ENCODE peak calls at places on chromosome 5, in five cellular contexts. R is HCT116, U is Panc1, A is upper lobe of left lung, J is GM23338. Y is an unnamed sample.
A peak's percentile ranks its signal among the peaks of the same experiment; 100 is the strongest.

GRCh38 chr5:134851307-134851923 is 5.6 kb downstream of the C5orf24 start:
- ATAC-seq in R (peak; percentile 50), U (peak; percentile 70), J (no peak), A (no peak), Y (no peak)

GRCh38 chr5:113487779-113488644 is at the start of gene MCC:
- ATAC-seq in J (peak; percentile 89), R (peak; percentile 74), U (peak; percentile 87), A (peak; percentile 88), Y (peak; percentile 89)

GRCh38 chr5:101429241-101429640 is 526.2 kb upstream of the ST8SIA4 start:
- ATAC-seq in U (no peak), J (no peak), A (no peak), R (no peak), Y (no peak)

GRCh38 chr5:138664276-138664943 is 88.8 kb upstream of the CTNNA1 start:
- ATAC-seq in J (peak; percentile 30), A (no peak), U (no peak), R (no peak), Y (no peak)

GRCh38 chr5:146402949-146403348 is 44.2 kb upstream of the TCERG1 start:
- ATAC-seq in U (no peak), R (peak; percentile 46), A (no peak), J (peak; percentile 88), Y (no peak)

GRCh38 chr5:38458174-38458573 is 98.3 kb downstream of the LIFR start:
- ATAC-seq in R (no peak), A (no peak), U (no peak), J (no peak), Y (no peak)

GRCh38 chr5:180673371-180674252 is 24.2 kb upstream of the FLT4 start:
- ATAC-seq in U (peak; percentile 51), R (no peak), J (peak; percentile 70), A (no peak), Y (no peak)

GRCh38 chr5:73132759-73133158 is 12.4 kb downstream of the TMEM171 start:
- ATAC-seq in U (no peak), A (no peak), R (no peak), J (no peak), Y (no peak)

GRCh38 chr5:946720-947625 is 54.3 kb downstream of the TRIP13 start:
- ATAC-seq in A (no peak), U (no peak), R (no peak), J (no peak), Y (peak; percentile 16)

GRCh38 chr5:96752341-96753016 is 55.3 kb downstream of the ERAP1 start:
- ATAC-seq in A (no peak), R (no peak), U (no peak), J (no peak), Y (peak; percentile 57)

GRCh38 chr5:172857982-172858381 is 23.9 kb downstream of the ERGIC1 start:
- ATAC-seq in A (no peak), U (peak; percentile 3), R (no peak), J (no peak), Y (no peak)

DNA sequence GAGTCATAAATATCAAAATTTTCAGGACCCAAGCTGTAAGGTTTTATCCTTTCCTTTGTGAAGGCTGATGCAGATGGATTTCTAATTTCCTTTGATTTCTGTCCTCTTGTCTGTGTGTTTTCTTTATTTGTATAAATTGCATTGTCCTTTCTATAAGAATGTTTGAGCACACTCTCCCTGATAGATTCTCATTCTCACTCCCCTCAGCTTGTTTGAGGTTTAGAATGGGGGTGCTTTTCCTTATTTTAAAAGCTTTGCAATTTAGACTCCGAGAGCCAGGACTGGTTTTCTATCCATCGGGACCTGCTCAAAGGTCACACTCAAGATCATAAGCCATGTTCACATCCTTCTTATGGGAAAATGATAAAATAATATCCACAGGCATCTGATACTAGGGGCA is 127.5 kb upstream of the TMEM161B start:
- ATAC-seq in U (no peak), A (no peak), R (no peak), J (no peak), Y (no peak)
- H3K4me3 ChIP-seq in U (no peak overlapping the region), A (no peak overlapping the region), R (no peak overlapping the region), J (no peak overlapping the region), Y (no peak overlapping the region)

GRCh38 chr5:14038341-14038959 is 94.0 kb upstream of the DNAH5 start:
- ATAC-seq in A (no peak), U (peak; percentile 79), R (peak; percentile 37), J (no peak), Y (no peak)

GRCh38 chr5:14036514-14036913 is 92.0 kb upstream of the DNAH5 start:
- ATAC-seq in J (peak; percentile 52), U (peak; percentile 57), R (peak; percentile 23), A (no peak), Y (no peak)

GRCh38 chr5:14036947-14037346 is 92.5 kb upstream of the DNAH5 start:
- ATAC-seq in J (peak; percentile 62), A (no peak), R (no peak), U (no peak), Y (no peak)

GRCh38 chr5:14034991-14035390 is 90.5 kb upstream of the DNAH5 start:
- ATAC-seq in R (no peak), J (no peak), A (no peak), U (no peak), Y (no peak)

DNA sequence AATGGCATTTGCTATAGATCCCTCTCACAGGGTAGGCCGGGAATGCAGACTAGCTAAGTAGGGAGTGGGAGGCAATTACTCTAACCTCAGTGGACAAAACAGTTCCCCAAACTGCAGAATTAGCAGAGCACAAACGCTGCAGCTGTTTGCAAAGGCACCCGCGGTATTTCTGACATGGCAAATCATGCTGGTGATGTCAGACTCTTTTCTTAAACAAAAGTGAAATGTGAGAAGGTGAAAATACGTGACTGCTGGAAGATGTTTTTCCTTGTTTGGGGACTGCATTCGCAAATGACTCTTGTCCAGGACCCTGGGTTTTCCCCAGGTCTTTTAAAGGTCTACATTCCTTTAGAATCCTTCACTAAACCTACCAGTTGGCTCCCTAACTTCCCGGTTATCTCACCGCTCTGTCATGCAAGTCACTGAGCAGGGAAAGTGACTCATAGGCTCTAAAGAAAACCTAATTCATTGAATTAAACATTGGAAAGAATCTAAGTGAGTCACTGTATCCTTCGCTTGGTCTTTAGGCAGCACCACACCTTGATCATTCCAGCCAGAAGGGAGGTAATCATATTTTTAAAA is 91.5 kb upstream of the DNAH5 start:
- ATAC-seq in R (peak; percentile 68), A (peak; percentile 75), U (peak; percentile 81), J (peak; percentile 80), Y (peak; percentile 90)
- H3K27ac ChIP-seq in R (peak overlapping the region; percentile 96), A (peak overlapping the region; percentile 28), U (peak overlapping the region; percentile 100), J (peak overlapping the region; percentile 68), Y (peak overlapping the region; percentile 73)

GRCh38 chr5:140608730-140609520 is 24.1 kb downstream of the CD14 start:
- ATAC-seq in U (no peak), A (peak; percentile 57), R (no peak), J (no peak), Y (peak; percentile 67)
- TF ChIP-seq POLR2AphosphoS5 in U (no peak), A (peak; percentile 75), R (no peak), J (no peak), Y (peak; percentile 23)

GRCh38 chr5:34915139-34915855 is at the start of the genes BRIX1 and RAD1:
- ATAC-seq in R (peak; percentile 98), A (peak; percentile 100), J (peak; percentile 99), U (peak; percentile 100), Y (peak; percentile 99)

GRCh38 chr5:34919077-34919476 is 3.6 kb downstream of the BRIX1 start:
- ATAC-seq in J (no peak), R (no peak), U (no peak), A (no peak), Y (no peak)

GRCh38 chr5:34915856-34916192 is 313 bp downstream of the BRIX1 start:
- ATAC-seq in J (peak; percentile 2), R (peak; percentile 12), U (peak; percentile 9), A (peak; percentile 2), Y (no peak)

GRCh38 chr5:34916518-34916917 is 1.0 kb downstream of the BRIX1 start:
- ATAC-seq in U (no peak), A (no peak), J (no peak), R (no peak), Y (no peak)

GRCh38 chr5:34918025-34918424 is 2.5 kb downstream of the BRIX1 start:
- ATAC-seq in J (no peak), U (no peak), A (no peak), R (no peak), Y (no peak)
- H3K4me3 ChIP-seq in J (peak overlapping the region; percentile 93), U (peak overlapping the region; percentile 98), A (no peak overlapping the region), R (no peak overlapping the region), Y (no peak overlapping the region)

GRCh38 chr5:32736842-32737241 is 25.7 kb downstream of the NPR3 start:
- ATAC-seq in J (no peak), A (no peak), U (no peak), R (no peak), Y (no peak)
- H3K27ac ChIP-seq in J (no peak overlapping the region), A (no peak overlapping the region), U (no peak overlapping the region), R (no peak overlapping the region), Y (no peak overlapping the region)

GRCh38 chr5:137215780-137216179 is 283.3 kb downstream of the SPOCK1 start:
- ATAC-seq in R (no peak), U (no peak), A (no peak), J (no peak), Y (no peak)

GRCh38 chr5:137212471-137212870 is 286.7 kb downstream of the SPOCK1 start:
- ATAC-seq in R (no peak), J (no peak), U (no peak), A (no peak), Y (no peak)

GRCh38 chr5:137215261-137215660 is 283.9 kb downstream of the SPOCK1 start:
- ATAC-seq in R (no peak), J (no peak), U (no peak), A (no peak), Y (no peak)

GRCh38 chr5:137216976-137217598 is 282.0 kb downstream of the SPOCK1 start:
- ATAC-seq in R (no peak), J (no peak), U (no peak), A (no peak), Y (no peak)

GRCh38 chr5:137214446-137215189 is 284.5 kb downstream of the SPOCK1 start:
- ATAC-seq in R (no peak), J (no peak), A (no peak), U (no peak), Y (no peak)
- TF ChIP-seq POLR2AphosphoS5 in R (no peak), J (no peak), A (no peak), U (no peak), Y (no peak)

Y was measured in gastroesophageal sphincter.